ENCODE peak calls at places on chromosomes 13 and 19, in seven cellular contexts. M is mesendoderm, F is IMR-90, W is neuronal stem cell, X is trophoblast cell, C is H1, A is H9. B is an unnamed sample.

GRCh38 chr19:42281175-42282035 is 12.4 kb downstream of the CIC start:
- DNase-seq in M (peak), A (peak), X (no peak), W (peak), C (no peak), F (peak), B (peak)

GRCh38 chr13:37209621-37210020 is 104.2 kb upstream of the CSNK1A1L start:
- DNase-seq in M (peak), X (no peak), A (no peak), F (peak), W (no peak), C (no peak), B (peak)

GRCh38 chr13:48515732-48516131 is 17.1 kb downstream of the RCBTB2 start:
- DNase-seq in A (no peak), X (no peak), M (no peak), F (no peak), W (no peak), C (no peak), B (no peak)

GRCh38 chr19:9914315-9915207 is 21.8 kb downstream of the OLFM2 start:
- DNase-seq in C (no peak), W (peak), X (peak), F (peak), M (peak), A (peak), B (peak)

GRCh38 chr19:1407662-1408299 is 395 bp downstream of the DAZAP1 start:
- DNase-seq in A (no peak), W (no peak), X (no peak), M (no peak), F (no peak), C (no peak), B (no peak)

GRCh38 chr13:72639377-72639776 is 88.1 kb downstream of the MZT1 start:
- DNase-seq in M (no peak), X (no peak), F (no peak), W (no peak), C (no peak), A (no peak), B (no peak)

GRCh38 chr19:36128392-36128736 is 11.5 kb upstream of the CAPNS1 start:
- DNase-seq in W (no peak), F (no peak), M (no peak), C (no peak), A (peak), X (no peak), B (no peak)

GRCh38 chr13:112931028-112931934 is 37.7 kb upstream of the MCF2L start:
- DNase-seq in F (peak), W (no peak), X (peak), A (peak), M (peak), C (peak), B (peak)

GRCh38 chr19:45076851-45077730 is 813 bp upstream of the ZNF296 start:
- DNase-seq in A (peak), C (no peak), M (no peak), W (no peak), F (no peak), X (no peak), B (no peak)

GRCh38 chr19:1245468-1245867 is 2.9 kb upstream of the MIDN start:
- DNase-seq in W (no peak), X (no peak), M (no peak), C (no peak), A (no peak), F (no peak), B (no peak)

GRCh38 chr19:47353307-47353712 is 4.2 kb downstream of the DHX34 start:
- DNase-seq in X (no peak), F (no peak), W (no peak), C (no peak), M (no peak), A (no peak), B (no peak)

GRCh38 chr13:50006426-50007135 is 8.7 kb upstream of the KCNRG start:
- DNase-seq in X (no peak), W (no peak), M (no peak), F (peak), A (no peak), C (no peak), B (no peak)

GRCh38 chr13:113117956-113118327 is 4.7 kb upstream of the F10 start:
- DNase-seq in M (no peak), F (no peak), A (no peak), W (no peak), C (no peak), X (no peak), B (no peak)

GRCh38 chr13:53648673-53649072 is 620.1 kb downstream of the OLFM4 start:
- DNase-seq in F (no peak), C (no peak), X (no peak), W (no peak), A (no peak), M (no peak), B (no peak)

DNA sequence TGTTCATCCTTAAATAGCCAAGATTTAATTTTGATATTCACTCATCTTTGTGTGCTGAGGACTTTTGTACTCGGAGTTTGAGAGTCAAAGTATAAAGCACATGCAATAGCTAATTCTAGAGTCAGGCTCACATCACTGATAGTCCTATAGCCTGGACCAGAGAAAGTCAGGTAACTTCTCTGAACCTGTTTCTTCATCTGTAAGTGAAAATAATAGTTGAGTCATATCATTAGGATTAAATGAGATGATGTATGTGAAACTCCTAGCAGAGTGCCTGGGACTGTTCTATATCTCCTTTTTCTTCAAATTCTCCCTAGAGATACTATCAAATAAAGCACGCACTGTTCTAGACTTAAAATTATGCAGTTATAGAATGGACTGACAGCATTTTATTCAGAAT is 9.0 kb downstream of the CHAMP1 start:
- DNase-seq in M (no peak), X (no peak), W (no peak), A (no peak), F (no peak), C (no peak), B (no peak)
- H2AK5ac ChIP-seq in M (no peak), X (no peak), W (no peak), A (no peak), F (no peak), C (no peak), B (no peak)

DNA sequence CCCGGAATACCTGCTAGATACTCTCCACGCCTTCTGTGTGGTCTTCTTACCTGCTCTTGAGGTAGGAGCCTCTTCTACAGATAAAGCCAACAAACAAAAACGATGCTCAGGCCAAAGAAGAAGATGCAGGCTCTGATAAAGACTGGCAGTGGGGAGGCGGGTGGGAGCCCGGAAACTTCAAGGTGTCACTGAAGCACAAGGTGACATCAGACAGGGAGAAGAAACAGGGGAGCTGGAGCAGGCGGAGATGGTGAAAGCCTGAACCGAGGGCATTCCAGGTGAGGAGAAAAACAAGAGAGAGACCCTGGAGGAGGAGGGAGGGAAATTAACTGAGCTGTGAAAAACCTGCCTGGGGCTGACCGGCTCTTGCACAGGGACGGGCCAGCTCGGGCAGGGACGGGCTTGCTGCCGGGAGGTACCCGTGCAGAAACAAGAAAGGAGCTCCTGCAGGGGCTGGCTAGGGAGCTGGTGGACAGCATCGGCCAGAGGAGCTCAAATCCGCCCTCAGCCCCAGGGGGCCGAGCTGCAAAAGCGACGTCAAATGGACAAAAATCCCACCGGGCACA is 19.0 kb downstream of the GNG7 start:
- DNase-seq in X (no peak), W (no peak), C (no peak), A (no peak), F (no peak), M (no peak), B (no peak)
- H2AK5ac ChIP-seq in X (no peak), W (no peak), C (no peak), A (no peak), F (no peak), M (no peak), B (no peak)

GRCh38 chr19:17296278-17296677 is 6.9 kb downstream of the ABHD8 start:
- DNase-seq in M (peak), F (peak), X (peak), W (no peak), A (no peak), C (no peak), B (peak)
- H2AK5ac ChIP-seq in M (no peak), F (no peak), X (no peak), W (no peak), A (no peak), C (no peak), B (no peak)

DNA sequence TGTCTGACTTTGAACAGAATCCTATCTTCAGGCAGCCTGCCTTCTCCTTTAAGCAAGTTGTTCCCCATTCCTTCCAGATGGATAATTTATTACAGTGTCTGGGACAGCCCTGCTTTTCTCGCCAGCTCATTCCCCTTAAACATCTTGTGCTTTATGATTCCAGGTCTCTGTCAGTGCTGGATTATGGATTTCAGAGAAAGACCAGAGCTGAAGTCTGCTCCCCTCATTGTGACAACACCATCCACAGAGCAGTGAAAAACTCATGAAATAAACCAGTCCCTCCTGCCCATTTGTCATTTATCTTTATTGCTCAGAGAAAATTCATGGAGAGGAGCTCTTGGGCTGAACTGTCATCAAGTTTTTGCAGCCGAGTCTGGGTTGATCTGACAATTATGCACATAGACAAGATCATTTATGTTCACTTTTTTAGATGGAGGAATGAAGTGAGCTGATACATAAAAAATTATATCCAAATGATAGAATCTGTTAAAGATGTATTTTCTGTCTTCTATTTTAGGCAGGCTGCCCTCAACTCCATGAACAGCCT is 92.8 kb upstream of the GPR12 start:
- DNase-seq in C (no peak), A (no peak), M (no peak), X (no peak), W (no peak), F (no peak), B (no peak)
- H2AK5ac ChIP-seq in C (no peak), A (no peak), M (no peak), X (no peak), W (no peak), F (no peak), B (no peak)

GRCh38 chr13:110454956-110455355 is 106.6 kb downstream of the RAB20 start:
- DNase-seq in A (no peak), M (no peak), F (no peak), X (no peak), W (no peak), C (no peak), B (no peak)

GRCh38 chr13:110453767-110454166 is 107.8 kb downstream of the RAB20 start:
- DNase-seq in F (no peak), M (no peak), A (no peak), W (no peak), C (no peak), X (no peak), B (no peak)

GRCh38 chr13:110455444-110455843 is 106.1 kb downstream of the RAB20 start:
- DNase-seq in A (no peak), F (no peak), W (no peak), M (no peak), C (no peak), X (no peak), B (no peak)

GRCh38 chr13:110455941-110456340 is 105.6 kb downstream of the RAB20 start:
- DNase-seq in X (peak), A (peak), M (peak), W (peak), C (peak), F (peak), B (peak)

DNA sequence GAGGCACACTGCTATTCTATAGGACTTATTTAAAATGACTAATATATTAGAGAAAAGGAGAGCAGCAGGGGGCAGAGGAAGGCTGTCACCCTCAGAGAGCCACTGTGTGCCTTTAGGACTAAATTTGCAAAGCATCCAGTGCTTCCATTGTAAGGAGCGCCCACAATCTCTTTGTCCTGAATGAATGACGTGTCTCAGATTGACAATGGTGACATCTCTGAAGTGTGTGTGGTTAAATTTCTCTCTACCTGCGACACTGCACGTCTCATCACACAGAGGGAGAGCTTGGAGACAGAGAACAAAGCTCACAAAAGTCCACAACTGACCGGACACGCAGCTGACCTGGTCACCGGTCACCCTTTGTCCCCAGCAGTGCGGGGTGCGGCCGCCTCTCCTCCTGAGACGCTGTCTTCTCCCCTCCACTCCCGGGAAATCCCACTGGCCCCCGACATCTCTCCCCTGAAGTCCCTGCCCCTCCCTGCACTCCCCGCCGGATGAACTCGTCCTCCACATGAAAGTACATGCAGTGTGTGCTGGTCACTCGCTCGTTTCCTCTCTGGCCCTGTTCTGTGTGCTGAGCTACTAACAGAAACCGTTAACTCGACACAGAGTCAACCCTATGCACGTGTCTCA is 107.2 kb downstream of the RAB20 start:
- DNase-seq in F (no peak), A (no peak), W (peak), X (no peak), M (no peak), C (no peak), B (no peak)
- H2AK5ac ChIP-seq in F (no peak), A (no peak), W (peak), X (peak), M (no peak), C (no peak), B (no peak)

GRCh38 chr13:108700421-108701170 is 71.2 kb downstream of the MYO16 start:
- DNase-seq in M (no peak), A (no peak), F (peak), W (no peak), C (no peak), X (no peak), B (peak)
- H2AK5ac ChIP-seq in M (no peak), A (no peak), F (no peak), W (no peak), C (no peak), X (no peak), B (no peak)

B was measured in mesenchymal stem cell.